ENCODE peak calls at places on chromosomes 11 and 22, in five cellular contexts. Q is heart left ventricle, T is OCI-LY7, G is AG04450, V is mammary epithelial cell. W is an unnamed sample.

GRCh38 chr11:36088234-36088975 is 144.5 kb downstream of the LDLRAD3 start:
- DNase-seq in T (no peak), Q (no peak), G (no peak), V (no peak), W (no peak)

GRCh38 chr11:64934765-64935633 is 694 bp downstream of the GPHA2 start:
- DNase-seq in Q (no peak), V (no peak), T (no peak), G (no peak), W (no peak)

GRCh38 chr11:67732045-67732787 is 57.8 kb upstream of the ALDH3B2 start:
- DNase-seq in G (no peak), V (no peak), Q (no peak), T (peak; percentile 76), W (peak; percentile 18)

GRCh38 chr11:125300791-125301218 is 136.3 kb downstream of the PKNOX2 start:
- DNase-seq in V (peak; percentile 82), G (peak; percentile 38), T (no peak), Q (no peak), W (peak; percentile 79)

GRCh38 chr22:50577987-50578775 is at the start of gene CPT1B:
- DNase-seq in V (no peak), G (no peak), T (no peak), Q (peak; percentile 84), W (no peak)

GRCh38 chr11:48087422-48087821 is 107.1 kb downstream of the PTPRJ start:
- DNase-seq in T (no peak), Q (no peak), V (no peak), G (no peak), W (no peak)

GRCh38 chr11:127670372-127670771 is 669.8 kb upstream of the KIRREL3 start:
- DNase-seq in Q (no peak), V (no peak), T (no peak), G (no peak), W (no peak)

GRCh38 chr11:86570020-86570419 is 102.4 kb downstream of the ME3 start:
- DNase-seq in G (no peak), T (no peak), V (no peak), Q (no peak), W (no peak)

GRCh38 chr22:37127350-37127878 is 17.9 kb upstream of the TMPRSS6 start:
- DNase-seq in V (no peak), G (no peak), Q (no peak), T (no peak), W (no peak)

GRCh38 chr22:30397656-30398635 is 1.1 kb downstream of the SEC14L2 start:
- DNase-seq in T (no peak), V (no peak), G (no peak), Q (no peak), W (no peak)

GRCh38 chr11:130749216-130749615 is 167.1 kb downstream of the SNX19 start:
- DNase-seq in T (no peak), V (no peak), G (no peak), Q (no peak), W (no peak)

GRCh38 chr22:38937036-38937435 is 20.4 kb upstream of the APOBEC3A start:
- DNase-seq in G (no peak), T (no peak), V (no peak), Q (no peak), W (no peak)

GRCh38 chr22:29780781-29781676 is 13.9 kb downstream of the UQCR10 start:
- DNase-seq in Q (peak; percentile 49), G (peak; percentile 60), V (peak; percentile 76), T (no peak), W (peak; percentile 67)

GRCh38 chr11:1541474-1542204 is 30.4 kb downstream of the DUSP8 start:
- DNase-seq in T (no peak), G (no peak), V (no peak), Q (no peak), W (no peak)

GRCh38 chr22:48960576-48960975 is 867.1 kb downstream of the BRD1 start:
- DNase-seq in Q (no peak), T (no peak), V (no peak), G (no peak), W (no peak)

GRCh38 chr22:44247346-44247745 is 65.4 kb downstream of the SHISAL1 start:
- DNase-seq in V (no peak), Q (no peak), T (no peak), G (no peak), W (no peak)

GRCh38 chr22:44246615-44247326 is 66.0 kb downstream of the SHISAL1 start:
- DNase-seq in Q (no peak), V (no peak), T (no peak), G (no peak), W (no peak)

GRCh38 chr22:44245438-44245837 is 64.7 kb downstream of the PARVG start:
- DNase-seq in V (no peak), G (no peak), Q (peak; percentile 46), T (no peak), W (no peak)

GRCh38 chr22:44244265-44244822 is 63.6 kb downstream of the PARVG start:
- DNase-seq in T (no peak), G (no peak), V (no peak), Q (no peak), W (no peak)

DNA sequence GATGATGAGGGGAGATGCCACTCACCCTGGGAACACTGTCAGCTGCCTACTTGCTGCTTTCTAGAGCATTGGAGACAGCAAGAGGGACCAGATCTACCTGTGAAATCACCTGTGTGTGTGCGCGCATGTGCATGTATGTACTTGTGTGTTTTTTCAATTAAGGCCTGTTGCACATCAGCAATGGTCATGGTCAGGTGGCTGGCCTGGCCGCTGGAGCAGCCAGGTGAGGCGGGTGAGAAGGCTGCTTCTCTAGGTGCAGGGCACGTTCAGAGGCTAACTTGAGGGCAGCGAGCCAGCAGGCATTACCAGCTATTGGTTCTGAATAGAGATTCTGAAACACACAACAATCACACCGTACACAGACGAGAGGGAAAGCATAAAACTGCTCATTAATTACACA is 65.1 kb downstream of the PARVG start:
- DNase-seq in Q (no peak), G (no peak), T (no peak), V (no peak), W (no peak)
- TF ChIP-seq CTCF in Q (no peak), G (no peak), T (no peak), V (no peak), W (no peak)

GRCh38 chr22:46063861-46064235 is 86.5 kb upstream of the PPARA start:
- DNase-seq in V (peak; percentile 77), T (no peak), Q (no peak), G (no peak), W (no peak)
- H3K27ac ChIP-seq in V (peak overlapping the region; percentile 99), T (no peak overlapping the region), Q (peak overlapping the region; percentile 100), G (no peak overlapping the region), W (peak overlapping the region; percentile 85)

GRCh38 chr11:66267379-66268209 is 845 bp upstream of the RAB1B start:
- DNase-seq in V (peak; percentile 66), T (peak; percentile 87), Q (peak; percentile 92), G (peak; percentile 58), W (peak; percentile 88)
- TF ChIP-seq CTCF in V (no peak), T (peak; percentile 33), Q (no peak), G (peak; percentile 38), W (no peak)

GRCh38 chr11:22787565-22788162 is 41.9 kb downstream of the SVIP start:
- DNase-seq in Q (no peak), G (peak; percentile 29), T (peak; percentile 56), V (peak; percentile 16), W (peak; percentile 34)
- H3K27ac ChIP-seq in Q (no peak overlapping the region), G (no peak overlapping the region), T (no peak overlapping the region), V (no peak overlapping the region), W (no peak overlapping the region)

GRCh38 chr11:19426022-19426718 is 185.4 kb upstream of the E2F8 start:
- DNase-seq in T (no peak), Q (no peak), V (no peak), G (no peak), W (no peak)

GRCh38 chr11:19429108-19429760 is 188.5 kb upstream of the E2F8 start:
- DNase-seq in G (no peak), V (no peak), Q (no peak), T (peak; percentile 40), W (no peak)

GRCh38 chr11:19430346-19431058 is 189.8 kb upstream of the E2F8 start:
- DNase-seq in T (peak; percentile 10), Q (no peak), G (no peak), V (no peak), W (no peak)

GRCh38 chr11:19428206-19429001 is 187.7 kb upstream of the E2F8 start:
- DNase-seq in V (peak; percentile 71), Q (no peak), T (no peak), G (no peak), W (peak; percentile 30)

GRCh38 chr11:19426719-19427066 is 185.9 kb upstream of the E2F8 start:
- DNase-seq in G (no peak), V (no peak), T (no peak), Q (no peak), W (no peak)
- TF ChIP-seq CTCF in G (no peak), V (no peak), T (no peak), Q (no peak), W (no peak)

GRCh38 chr11:74018331-74019005 is 9.6 kb upstream of the UCP3 start:
- DNase-seq in G (peak; percentile 59), T (no peak), Q (peak; percentile 96), V (no peak), W (no peak)

GRCh38 chr11:74020537-74020936 is 11.7 kb upstream of the UCP3 start:
- DNase-seq in V (no peak), G (no peak), Q (no peak), T (peak; percentile 49), W (no peak)

GRCh38 chr11:74019104-74019738 is 10.3 kb upstream of the UCP3 start:
- DNase-seq in V (no peak), G (no peak), T (no peak), Q (no peak), W (no peak)

GRCh38 chr11:74021998-74022397 is 13.1 kb upstream of the UCP3 start:
- DNase-seq in T (no peak), Q (no peak), V (no peak), G (no peak), W (no peak)

DNA sequence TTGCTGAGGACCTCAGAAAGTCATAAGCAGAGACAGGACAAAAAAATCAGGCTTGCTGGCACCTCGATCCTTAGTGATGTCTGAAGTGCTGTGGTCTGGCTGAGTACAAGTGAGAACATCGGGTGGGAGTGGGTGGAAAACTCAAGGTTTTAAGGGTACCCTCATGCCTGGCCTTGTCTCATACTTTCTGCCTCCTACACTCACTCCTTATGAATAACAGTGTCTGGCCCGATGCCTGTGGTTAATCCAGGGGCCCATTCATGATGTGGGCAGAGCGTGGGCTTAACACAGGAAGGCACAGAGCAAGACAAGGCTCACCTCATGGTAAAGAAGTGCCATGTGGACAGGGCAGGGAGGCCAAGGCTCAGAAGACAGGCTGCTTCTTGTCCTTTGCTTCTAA is 11.0 kb upstream of the UCP3 start:
- DNase-seq in T (no peak), G (no peak), V (peak; percentile 74), Q (no peak), W (no peak)
- H3K27ac ChIP-seq in T (no peak overlapping the region), G (no peak overlapping the region), V (peak overlapping the region; percentile 45), Q (peak overlapping the region; percentile 97), W (no peak overlapping the region)

DNA sequence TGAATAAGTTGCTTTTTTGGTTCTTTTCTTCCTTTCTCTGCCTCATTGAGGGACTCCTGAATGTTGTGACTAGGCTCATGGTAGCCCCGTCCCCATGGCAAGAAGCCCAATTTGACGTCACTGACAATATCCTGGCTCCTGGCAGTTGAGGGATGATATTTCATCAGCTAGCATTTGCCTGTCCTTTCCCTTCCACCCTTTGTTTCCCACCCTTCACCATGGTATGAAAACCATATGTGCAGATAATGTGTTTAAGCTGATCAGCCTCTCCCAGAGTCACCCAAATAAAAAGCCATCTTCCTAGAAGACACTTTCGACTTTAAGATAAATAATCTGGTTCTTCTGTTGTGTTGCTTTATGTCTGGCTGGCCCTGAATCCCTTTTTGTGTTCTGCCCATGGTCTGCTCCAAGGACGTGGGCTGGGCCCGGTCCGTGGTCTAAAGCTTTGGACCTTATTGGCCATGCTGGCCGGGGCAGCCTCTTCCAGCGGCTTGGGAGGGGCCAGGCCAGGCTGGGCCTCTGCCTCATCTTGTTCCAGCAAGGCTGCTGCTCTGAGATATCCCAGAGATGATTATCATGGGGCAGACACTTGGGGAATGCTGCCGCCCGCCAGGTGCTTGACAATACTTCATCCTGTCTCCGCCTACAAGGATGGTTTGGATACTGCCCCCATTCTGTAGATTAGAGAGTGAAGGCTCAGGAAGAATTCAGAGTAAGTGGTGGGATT is 5.1 kb downstream of the TSPAN18 start:
- DNase-seq in Q (no peak), V (no peak), G (no peak), T (no peak), W (no peak)
- TF ChIP-seq CTCF in Q (no peak), V (no peak), G (no peak), T (no peak), W (no peak)

W was measured in RWPE1.